ENCODE peak calls at places on chromosomes 16 and 17, in four cellular contexts. L is brain microvascular endothelial cell, R is fibroblast of lung, Y is heart right ventricle. A is an unnamed sample.

GRCh38 chr16:83744521-83744981 is 63.2 kb upstream of the HSBP1 start:
- DNase-seq in L (peak; percentile 31), R (peak; percentile 4), Y (no peak), A (no peak)

GRCh38 chr16:73459586-73459985 is 411.7 kb upstream of the ZFHX3 start:
- DNase-seq in L (no peak), R (no peak), Y (no peak), A (no peak)

GRCh38 chr17:17855976-17856375 is 19.2 kb upstream of the SREBF1 start:
- DNase-seq in L (no peak), R (no peak), Y (no peak), A (no peak)

GRCh38 chr16:17467923-17468540 is 2.7 kb downstream of the XYLT1 start:
- DNase-seq in L (peak; percentile 14), R (peak; percentile 77), Y (peak; percentile 71), A (peak; percentile 53)

GRCh38 chr17:46072998-46073397 is 73.9 kb downstream of the STH start:
- DNase-seq in L (peak; percentile 21), R (peak; percentile 28), Y (no peak), A (no peak)

GRCh38 chr17:70327723-70328122 is 158.4 kb downstream of the KCNJ2 start:
- DNase-seq in L (no peak), R (no peak), Y (no peak), A (no peak)

GRCh38 chr17:82477934-82478333 is 19.4 kb downstream of the NARF start:
- DNase-seq in L (no peak), R (no peak), Y (no peak), A (no peak)

GRCh38 chr17:15157051-15157450 is 108.1 kb downstream of the PMP22 start:
- DNase-seq in L (peak; percentile 14), R (no peak), Y (no peak), A (no peak)

GRCh38 chr17:8707232-8707590 is 37.4 kb downstream of the CCDC42 start:
- DNase-seq in L (no peak), R (no peak), Y (no peak), A (no peak)

GRCh38 chr16:57316390-57317017 is 32.0 kb upstream of the PLLP start:
- DNase-seq in L (peak; percentile 60), R (peak; percentile 90), Y (peak; percentile 79), A (no peak)

GRCh38 chr16:57091990-57092785 is at the start of gene CPNE2:
- DNase-seq in L (no peak), R (peak; percentile 30), Y (peak; percentile 66), A (peak; percentile 60)

GRCh38 chr16:86249631-86250030 is 260.7 kb upstream of the FOXF1 start:
- DNase-seq in L (no peak), R (no peak), Y (no peak), A (no peak)

GRCh38 chr17:70187383-70187782 is 18.1 kb downstream of the KCNJ2 start:
- DNase-seq in L (peak; percentile 8), R (peak; percentile 34), Y (no peak), A (no peak)

GRCh38 chr16:67594956-67595355 is 32.6 kb downstream of the CTCF start:
- DNase-seq in L (peak; percentile 52), R (peak; percentile 40), Y (no peak), A (no peak)

GRCh38 chr17:43416998-43417891 is 18.5 kb downstream of the ARL4D start:
- DNase-seq in L (no peak), R (peak; percentile 81), Y (peak; percentile 61), A (no peak)

DNA sequence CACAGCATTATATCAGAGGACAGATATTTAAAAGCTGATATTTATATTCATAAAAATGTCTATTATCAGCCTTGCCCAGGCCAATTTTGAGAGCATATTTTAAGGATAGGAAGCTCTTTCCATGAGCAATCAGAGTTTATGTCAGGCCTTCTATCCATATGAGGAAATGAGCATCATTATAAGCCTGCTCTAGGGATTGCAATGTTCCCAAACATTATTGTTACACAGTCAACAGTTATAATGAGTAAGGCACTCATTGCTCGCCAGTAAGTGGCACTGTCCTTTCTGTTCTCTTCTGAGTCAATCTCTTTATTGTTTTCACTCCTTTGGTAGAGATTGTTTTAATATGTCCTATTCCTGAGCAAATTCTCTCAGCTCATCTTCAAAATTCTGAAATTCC is 37.6 kb upstream of the DYNLRB2 start:
- DNase-seq in L (no peak), R (no peak), Y (no peak), A (no peak)
- H3K27ac ChIP-seq in L (no peak overlapping the region), R (no peak overlapping the region), Y (no peak overlapping the region), A (no peak overlapping the region)

GRCh38 chr17:4368341-4368740 is 1.9 kb upstream of the UBE2G1 start:
- DNase-seq in L (no peak), R (no peak), Y (no peak), A (no peak)
- H3K27ac ChIP-seq in L (no peak overlapping the region), R (no peak overlapping the region), Y (no peak overlapping the region), A (no peak overlapping the region)

GRCh38 chr17:40218006-40218739 is 931 bp upstream of the WIPF2 start:
- DNase-seq in L (no peak), R (no peak), Y (no peak), A (no peak)
- H3K27ac ChIP-seq in L (peak overlapping the region; percentile 95), R (peak overlapping the region; percentile 97), Y (peak overlapping the region; percentile 86), A (peak overlapping the region; percentile 94)

GRCh38 chr16:88649195-88649923 is 1.5 kb downstream of the CYBA start:
- DNase-seq in L (no peak), R (no peak), Y (no peak), A (no peak)
- H3K27ac ChIP-seq in L (peak overlapping the region; percentile 88), R (no peak overlapping the region), Y (peak overlapping the region; percentile 70), A (peak overlapping the region; percentile 12)